ENCODE peak calls at places on chromosomes 6 and 20, in eight cellular contexts. M is type B pancreatic cell, W is K562, P is neural crest cell, H is sigmoid colon, V is endothelial cell, A is natural killer cell, T is activated B cell treated with CpG ODN at 0.5 μM for 24 hours. J is an unnamed sample.

GRCh38 chr6:4969609-4970285 is 34.1 kb downstream of the RPP40 start:
- DNase-seq in M (no peak), W (no peak), P (no peak), H (no peak), V (no peak), A (no peak), T (no peak), J (no peak)

GRCh38 chr20:37839432-37839827 is 63.5 kb upstream of the VSTM2L start:
- DNase-seq in M (no peak), W (no peak), P (no peak), H (no peak), V (no peak), A (no peak), T (no peak), J (no peak)

GRCh38 chr20:43994486-43995100 is 79.9 kb downstream of the TOX2 start:
- DNase-seq in M (no peak), W (no peak), P (no peak), H (no peak), V (no peak), A (no peak), T (no peak), J (no peak)

GRCh38 chr6:113762611-113763010 is 94.5 kb upstream of the MARCKS start:
- DNase-seq in M (no peak), W (no peak), P (no peak), H (no peak), V (no peak), A (no peak), T (no peak), J (no peak)

GRCh38 chr20:62921119-62921687 is 5.1 kb downstream of the DIDO1 start:
- DNase-seq in M (no peak), W (peak), P (peak), H (no peak), V (peak), A (peak), T (no peak), J (peak)

GRCh38 chr6:169841251-169841650 is 89.8 kb downstream of the ERMARD start:
- DNase-seq in M (no peak), W (no peak), P (no peak), H (no peak), V (no peak), A (no peak), T (no peak), J (no peak)

GRCh38 chr6:20540683-20541082 is 6.4 kb downstream of the CDKAL1 start:
- DNase-seq in M (no peak), W (no peak), P (no peak), H (no peak), V (no peak), A (no peak), T (no peak), J (no peak)

GRCh38 chr20:22808628-22809027 is 224.3 kb upstream of the FOXA2 start:
- DNase-seq in M (no peak), W (no peak), P (no peak), H (no peak), V (no peak), A (no peak), T (no peak), J (no peak)

GRCh38 chr6:39882567-39882953 is 51.7 kb downstream of the MOCS1 start:
- DNase-seq in M (no peak), W (no peak), P (no peak), H (peak), V (no peak), A (no peak), T (no peak), J (no peak)

GRCh38 chr6:154721460-154721859 is 11.8 kb upstream of the SCAF8 start:
- DNase-seq in M (no peak), W (no peak), P (no peak), H (no peak), V (no peak), A (no peak), T (no peak), J (peak)

GRCh38 chr6:110137924-110138887 is 41.3 kb downstream of the WASF1 start:
- DNase-seq in M (no peak), W (no peak), P (no peak), H (no peak), V (no peak), A (no peak), T (no peak), J (no peak)

GRCh38 chr20:37308098-37309050 is 18.9 kb downstream of the MANBAL start:
- DNase-seq in M (no peak), W (no peak), P (no peak), H (peak), V (no peak), A (no peak), T (no peak), J (peak)

GRCh38 chr6:48881551-48881950 is 581.5 kb downstream of the MMUT start:
- DNase-seq in M (no peak), W (no peak), P (no peak), H (no peak), V (no peak), A (no peak), T (no peak), J (no peak)

GRCh38 chr6:158595223-158595622 is 35.3 kb downstream of the TMEM181 start:
- DNase-seq in M (no peak), W (no peak), P (no peak), H (no peak), V (peak), A (no peak), T (no peak), J (peak)
- TF ChIP-seq CTCF in M (peak), W (peak), P (peak), H (no peak), V (peak), A (peak), T (no peak), J (peak)

GRCh38 chr20:50380697-50381040 is 129.5 kb upstream of the PTPN1 start:
- DNase-seq in M (no peak), W (no peak), P (no peak), H (no peak), V (no peak), A (no peak), T (no peak), J (no peak)
- TF ChIP-seq CTCF in M (peak), W (no peak), P (peak), H (peak), V (no peak), A (no peak), T (no peak), J (no peak)

DNA sequence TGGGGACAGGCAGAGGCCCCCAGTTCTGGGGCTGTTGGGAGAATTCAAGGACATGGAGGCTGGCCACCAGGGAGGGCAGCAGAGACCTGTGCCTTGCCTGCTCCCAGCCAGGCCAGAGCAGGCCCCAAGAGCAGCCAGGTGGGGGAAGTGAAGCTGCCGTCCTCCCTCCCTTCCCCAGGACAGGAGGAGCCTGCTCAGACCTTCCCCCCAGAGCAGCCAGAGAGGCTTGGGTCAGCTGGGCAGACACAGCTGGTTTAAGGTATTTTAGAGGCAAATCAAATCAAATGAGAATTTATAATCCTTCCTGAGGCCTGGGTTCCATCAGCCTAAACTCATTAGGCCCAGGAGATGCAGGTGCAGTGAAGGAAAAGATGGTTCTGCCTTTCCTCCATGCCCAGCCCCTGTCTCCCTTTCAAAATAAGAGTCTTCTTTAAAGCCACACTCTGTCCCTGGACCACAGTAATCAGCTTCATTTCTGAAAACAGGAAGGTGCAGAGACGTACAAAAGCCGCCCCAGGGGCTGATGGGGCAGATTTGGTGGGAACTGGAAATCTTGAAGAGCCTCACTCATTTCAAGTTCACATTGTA is 21.7 kb downstream of the BMP7 start:
- DNase-seq in M (no peak), W (peak), P (no peak), H (no peak), V (no peak), A (no peak), T (no peak), J (no peak)
- TF ChIP-seq CTCF in M (no peak), W (peak), P (no peak), H (no peak), V (no peak), A (no peak), T (no peak), J (no peak)

GRCh38 chr20:11986954-11987353 is 69.3 kb downstream of the BTBD3 start:
- DNase-seq in M (no peak), W (no peak), P (no peak), H (no peak), V (no peak), A (no peak), T (no peak), J (no peak)
- TF ChIP-seq CTCF in M (no peak), W (no peak), P (no peak), H (no peak), V (no peak), A (no peak), T (no peak), J (no peak)

DNA sequence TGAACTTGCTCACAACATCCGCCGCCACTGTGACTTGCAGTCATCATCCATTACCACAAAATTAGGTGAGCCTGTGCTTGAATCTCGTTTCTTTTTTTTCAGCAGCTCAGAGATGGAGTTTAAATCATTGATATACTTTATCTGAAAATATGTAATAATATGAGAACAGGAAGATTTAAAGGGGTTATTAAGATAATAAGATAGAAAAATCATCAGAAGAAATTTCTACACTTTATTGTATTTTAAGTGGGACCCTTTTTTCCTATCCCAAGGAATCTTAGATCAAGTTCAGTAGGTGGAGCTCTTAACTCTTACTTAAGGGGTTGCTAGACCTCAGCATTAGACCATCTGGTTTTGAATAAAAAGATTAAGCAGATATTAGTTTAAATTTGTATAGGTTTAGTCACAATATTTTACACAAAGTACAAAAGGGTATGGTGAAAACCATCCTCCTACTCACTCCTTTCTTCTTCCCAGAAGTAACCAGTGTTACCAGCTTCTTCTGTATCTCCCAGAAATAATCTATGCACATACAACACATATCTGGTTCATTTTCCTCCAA is 9.4 kb upstream of the NCOA7 start:
- DNase-seq in M (no peak), W (peak), P (no peak), H (peak), V (no peak), A (no peak), T (no peak), J (peak)
- TF ChIP-seq CTCF in M (no peak), W (no peak), P (no peak), H (no peak), V (no peak), A (no peak), T (no peak), J (no peak)

GRCh38 chr6:14282854-14283505 is 165.4 kb downstream of the CD83 start:
- DNase-seq in M (no peak), W (no peak), P (no peak), H (no peak), V (no peak), A (no peak), T (no peak), J (no peak)

GRCh38 chr6:14282326-14282725 is 164.8 kb downstream of the CD83 start:
- DNase-seq in M (no peak), W (no peak), P (no peak), H (no peak), V (no peak), A (no peak), T (no peak), J (no peak)

GRCh38 chr6:14284969-14285368 is 167.4 kb downstream of the CD83 start:
- DNase-seq in M (no peak), W (no peak), P (no peak), H (no peak), V (no peak), A (no peak), T (no peak), J (no peak)

GRCh38 chr6:14281831-14282230 is 164.3 kb downstream of the CD83 start:
- DNase-seq in M (no peak), W (no peak), P (no peak), H (no peak), V (no peak), A (no peak), T (no peak), J (no peak)

GRCh38 chr6:14283600-14284235 is 166.1 kb downstream of the CD83 start:
- DNase-seq in M (no peak), W (no peak), P (no peak), H (no peak), V (no peak), A (no peak), T (no peak), J (no peak)
- TF ChIP-seq CTCF in M (peak), W (no peak), P (peak), H (no peak), V (no peak), A (no peak), T (no peak), J (no peak)

GRCh38 chr20:25000268-25000801 is 7.8 kb upstream of the APMAP start:
- DNase-seq in M (peak), W (no peak), P (no peak), H (peak), V (no peak), A (no peak), T (no peak), J (no peak)
- TF ChIP-seq CTCF in M (no peak), W (no peak), P (no peak), H (no peak), V (no peak), A (no peak), T (no peak), J (no peak)

DNA sequence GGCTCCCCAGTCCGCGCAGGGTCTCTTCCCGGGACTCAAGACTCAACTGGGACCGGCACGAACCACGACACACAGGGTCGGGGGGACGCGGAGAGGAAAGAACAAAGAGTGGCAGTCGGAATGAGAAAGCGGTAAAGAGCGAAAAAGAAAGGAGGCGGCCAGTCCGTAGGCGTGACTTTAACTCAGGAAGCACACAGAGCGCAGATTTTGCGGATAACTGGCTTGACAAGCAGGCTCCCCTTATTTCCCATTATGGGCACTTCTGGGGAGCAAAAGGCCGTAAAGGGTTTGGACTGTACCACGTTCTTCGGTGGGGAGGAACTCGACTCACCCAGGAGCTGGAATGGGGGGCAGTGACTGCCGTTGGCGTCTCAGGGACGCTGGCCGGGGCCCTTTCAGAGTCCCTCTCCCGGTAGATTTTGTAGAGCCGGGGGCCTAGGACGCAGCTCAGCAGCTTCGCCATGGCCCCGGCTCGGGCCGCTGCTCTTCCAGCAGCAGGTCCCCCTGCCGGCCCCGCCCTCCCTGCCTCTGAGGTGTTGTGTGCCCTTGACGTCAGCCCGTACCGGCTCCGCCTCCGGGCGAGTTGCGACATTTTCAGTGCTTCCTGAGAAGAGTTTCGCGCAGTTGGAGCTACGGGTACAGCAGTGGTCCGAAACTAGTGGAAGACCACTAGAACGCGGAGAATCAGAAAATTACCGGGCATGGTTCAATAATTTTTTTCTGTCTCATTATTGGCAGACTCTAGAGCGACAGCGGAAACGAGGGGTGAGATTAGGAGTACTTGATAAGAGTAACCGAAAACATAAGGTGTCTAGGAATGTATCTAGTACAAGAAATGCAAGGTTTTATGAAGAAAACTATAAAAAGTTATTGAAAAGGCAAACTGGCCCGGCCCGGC is at the start of gene ABHD16A:
- DNase-seq in M (peak), W (peak), P (peak), H (peak), V (peak), A (peak), T (peak), J (peak)
- TF ChIP-seq CTCF in M (peak), W (no peak), P (peak), H (no peak), V (no peak), A (no peak), T (no peak), J (no peak)

GRCh38 chr6:18823782-18824386 is 436.7 kb downstream of the RNF144B start:
- DNase-seq in M (no peak), W (peak), P (peak), H (no peak), V (peak), A (no peak), T (no peak), J (peak)
- TF ChIP-seq CTCF in M (peak), W (peak), P (peak), H (peak), V (peak), A (no peak), T (no peak), J (peak)

DNA sequence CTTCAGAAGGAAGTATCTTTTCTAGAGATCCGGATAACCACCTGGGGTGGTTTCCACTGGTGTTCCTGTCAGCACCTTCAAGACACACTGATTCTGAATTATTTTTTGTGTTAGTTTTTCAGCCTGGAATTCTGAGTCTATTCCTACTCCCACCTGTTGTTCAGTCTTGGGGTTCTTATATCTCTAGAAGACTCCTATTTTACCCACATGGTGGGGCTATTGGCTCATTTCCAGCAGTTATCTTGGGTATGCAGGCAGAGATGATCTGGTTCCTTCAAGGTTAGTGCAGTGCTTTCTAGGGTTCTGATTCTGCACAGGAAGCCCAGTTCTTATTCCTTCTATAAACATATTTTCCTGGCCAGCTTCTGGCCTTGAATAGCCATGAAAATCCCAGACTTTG is 175.6 kb upstream of the PDE7B start:
- DNase-seq in M (no peak), W (peak), P (peak), H (no peak), V (peak), A (no peak), T (no peak), J (peak)
- TF ChIP-seq CTCF in M (peak), W (no peak), P (peak), H (no peak), V (peak), A (peak), T (peak), J (peak)